ENCODE peak calls at places on chromosomes 11 and 22, in four cellular contexts. K is right lobe of liver, X is colonic mucosa, H is ELR. A is an unnamed sample.

GRCh38 chr22:36291831-36292740 is 39.2 kb downstream of the APOL1 start:
- DNase-seq in H (no peak), X (no peak), K (peak; percentile 48), A (no peak)

GRCh38 chr11:46505741-46506485 is 87.9 kb downstream of the AMBRA1 start:
- DNase-seq in K (no peak), H (no peak), X (no peak), A (no peak)

GRCh38 chr22:21044931-21045584 is 688 bp upstream of the LRRC74B start:
- DNase-seq in K (no peak), X (no peak), H (peak; percentile 76), A (peak; percentile 89)

GRCh38 chr11:15346907-15347306 is 232.2 kb downstream of the INSC start:
- DNase-seq in H (no peak), K (no peak), X (no peak), A (no peak)

GRCh38 chr11:113806403-113806802 is 26.8 kb downstream of the CLDN25 start:
- DNase-seq in K (no peak), X (peak; percentile 26), H (peak; percentile 47), A (peak; percentile 63)

GRCh38 chr11:64319421-64319761 is 1.5 kb downstream of the PRDX5 start:
- DNase-seq in K (peak; percentile 59), X (no peak), H (no peak), A (no peak)

GRCh38 chr22:19085233-19086043 is 36.8 kb downstream of the DGCR2 start:
- DNase-seq in K (no peak), X (no peak), H (peak; percentile 52), A (no peak)

GRCh38 chr22:24156146-24156914 is 25.0 kb upstream of the SUSD2 start:
- DNase-seq in H (peak; percentile 73), X (peak; percentile 39), K (no peak), A (peak; percentile 66)

GRCh38 chr22:42930810-42931420 is 73.8 kb upstream of the ARFGAP3 start:
- DNase-seq in K (no peak), H (peak; percentile 70), X (no peak), A (no peak)

GRCh38 chr11:17408026-17408425 is 19.6 kb upstream of the KCNJ11 start:
- DNase-seq in K (no peak), X (no peak), H (no peak), A (no peak)

GRCh38 chr11:28632338-28632737 is 524.1 kb downstream of the METTL15 start:
- DNase-seq in K (no peak), H (peak; percentile 72), X (no peak), A (no peak)

GRCh38 chr11:94674005-94674491 is 94.1 kb upstream of the AMOTL1 start:
- DNase-seq in H (no peak), X (no peak), K (no peak), A (no peak)

GRCh38 chr11:2267306-2267861 is 3.0 kb downstream of the ASCL2 start:
- DNase-seq in X (peak; percentile 19), H (no peak), K (peak; percentile 51), A (no peak)

GRCh38 chr11:106398396-106399074 is 321.1 kb downstream of the AASDHPPT start:
- DNase-seq in K (no peak), X (no peak), H (peak; percentile 61), A (no peak)

GRCh38 chr11:118113031-118113430 is 26.3 kb upstream of the SMIM35 start:
- DNase-seq in K (no peak), X (no peak), H (no peak), A (no peak)

GRCh38 chr11:63445720-63446119 is 45.2 kb downstream of the PLAAT5 start:
- DNase-seq in H (peak; percentile 55), K (no peak), X (no peak), A (no peak)

GRCh38 chr22:50486561-50487289 is at the start of gene MIOX:
- DNase-seq in H (peak; percentile 79), X (no peak), K (no peak), A (peak; percentile 14)